ENCODE peak calls at places on chromosomes 7 and 10, in eight cellular contexts. I is uterus, H is SK-N-SH, F is OCI-LY7, T is fibroblast of lung, L is right lobe of liver, X is ovary, S is mammary epithelial cell. V is an unnamed sample.
A peak's percentile ranks its signal among the peaks of the same experiment; 100 is the strongest.

GRCh38 chr10:129836253-129836652 is 127.8 kb downstream of the EBF3 start:
- DNase-seq in H (no peak), F (no peak), X (no peak), S (no peak), T (no peak), I (no peak), L (no peak), V (no peak)

GRCh38 chr10:120734476-120735078 is 116.6 kb upstream of the WDR11 start:
- DNase-seq in X (no peak), T (no peak), I (no peak), S (no peak), L (no peak), H (no peak), F (no peak), V (no peak)

GRCh38 chr7:77565917-77566316 is 28.8 kb downstream of the PTPN12 start:
- DNase-seq in F (no peak), X (no peak), T (peak; percentile 82), S (peak; percentile 70), L (no peak), I (no peak), H (no peak), V (no peak)

GRCh38 chr10:17665742-17666141 is 21.8 kb downstream of the STAM start:
- DNase-seq in T (peak; percentile 96), L (no peak), S (peak; percentile 77), F (no peak), X (no peak), I (no peak), H (no peak), V (no peak)

GRCh38 chr7:152848026-152848425 is 88.5 kb downstream of the ACTR3B start:
- DNase-seq in T (no peak), L (no peak), I (no peak), S (no peak), F (no peak), H (peak; percentile 26), X (no peak), V (no peak)

GRCh38 chr7:18896343-18896975 is 221.0 kb downstream of the TWIST1 start:
- DNase-seq in T (no peak), I (no peak), F (no peak), H (no peak), L (no peak), S (no peak), X (no peak), V (no peak)

GRCh38 chr7:127514499-127514898 is 70.9 kb downstream of the GCC1 start:
- DNase-seq in X (no peak), S (peak; percentile 11), I (no peak), H (peak; percentile 68), L (no peak), F (peak; percentile 38), T (peak; percentile 59), V (no peak)

GRCh38 chr10:91201213-91201996 is 19.1 kb upstream of the PCGF5 start:
- DNase-seq in F (peak; percentile 24), X (no peak), H (no peak), L (no peak), S (no peak), I (no peak), T (no peak), V (no peak)

GRCh38 chr10:85175635-85176034 is 847.2 kb downstream of the CCSER2 start:
- DNase-seq in I (no peak), L (no peak), S (no peak), F (no peak), X (no peak), T (no peak), H (no peak), V (no peak)

GRCh38 chr7:78673272-78673671 is 780.2 kb downstream of the MAGI2 start:
- DNase-seq in X (no peak), F (no peak), H (no peak), S (no peak), T (no peak), L (no peak), I (no peak), V (no peak)

GRCh38 chr10:52351911-52352310 is 37.8 kb downstream of the DKK1 start:
- DNase-seq in H (no peak), S (peak; percentile 64), X (no peak), T (no peak), F (no peak), L (no peak), I (no peak), V (no peak)

GRCh38 chr7:112476390-112477052 is 4.3 kb upstream of the LSMEM1 start:
- DNase-seq in L (no peak), X (no peak), H (no peak), I (no peak), F (no peak), T (no peak), S (no peak), V (no peak)

GRCh38 chr10:116765549-116766162 is 23.3 kb upstream of the HSPA12A start:
- DNase-seq in X (no peak), H (no peak), F (no peak), T (peak; percentile 22), I (no peak), L (no peak), S (no peak), V (peak; percentile 52)

GRCh38 chr10:1731592-1731991 is 5.7 kb downstream of the ADARB2 start:
- DNase-seq in T (no peak), F (no peak), L (no peak), H (no peak), S (no peak), X (no peak), I (no peak), V (no peak)
- TF ChIP-seq CTCF in T (no peak), F (no peak), L (no peak), H (no peak), S (no peak), X (no peak), I (no peak), V (no peak)

GRCh38 chr10:93063217-93063976 is 2.8 kb downstream of the CYP26C1 start:
- DNase-seq in L (no peak), T (no peak), S (no peak), I (no peak), F (no peak), H (peak; percentile 31), X (no peak), V (no peak)
- H3K4me3 ChIP-seq in L (no peak overlapping the region), T (peak overlapping the region; percentile 49), S (no peak overlapping the region), I (no peak overlapping the region), F (no peak overlapping the region), H (no peak overlapping the region), X (no peak overlapping the region), V (peak overlapping the region; percentile 14)

GRCh38 chr7:16753932-16754571 is 497 bp downstream of the TSPAN13 start:
- DNase-seq in X (no peak), S (peak; percentile 39), I (no peak), L (peak; percentile 59), H (peak; percentile 81), T (peak; percentile 8), F (peak; percentile 35), V (peak; percentile 55)

GRCh38 chr7:16755397-16755796 is 1.8 kb downstream of the TSPAN13 start:
- DNase-seq in T (no peak), F (no peak), L (no peak), H (no peak), I (no peak), S (no peak), X (no peak), V (no peak)

GRCh38 chr7:16754869-16755317 is 1.3 kb downstream of the TSPAN13 start:
- DNase-seq in L (no peak), S (peak; percentile 8), F (no peak), X (no peak), H (no peak), I (no peak), T (no peak), V (no peak)

GRCh38 chr7:16758634-16759602 is 5.4 kb downstream of the TSPAN13 start:
- DNase-seq in T (no peak), I (no peak), F (peak; percentile 16), H (no peak), L (no peak), S (no peak), X (no peak), V (no peak)

DNA sequence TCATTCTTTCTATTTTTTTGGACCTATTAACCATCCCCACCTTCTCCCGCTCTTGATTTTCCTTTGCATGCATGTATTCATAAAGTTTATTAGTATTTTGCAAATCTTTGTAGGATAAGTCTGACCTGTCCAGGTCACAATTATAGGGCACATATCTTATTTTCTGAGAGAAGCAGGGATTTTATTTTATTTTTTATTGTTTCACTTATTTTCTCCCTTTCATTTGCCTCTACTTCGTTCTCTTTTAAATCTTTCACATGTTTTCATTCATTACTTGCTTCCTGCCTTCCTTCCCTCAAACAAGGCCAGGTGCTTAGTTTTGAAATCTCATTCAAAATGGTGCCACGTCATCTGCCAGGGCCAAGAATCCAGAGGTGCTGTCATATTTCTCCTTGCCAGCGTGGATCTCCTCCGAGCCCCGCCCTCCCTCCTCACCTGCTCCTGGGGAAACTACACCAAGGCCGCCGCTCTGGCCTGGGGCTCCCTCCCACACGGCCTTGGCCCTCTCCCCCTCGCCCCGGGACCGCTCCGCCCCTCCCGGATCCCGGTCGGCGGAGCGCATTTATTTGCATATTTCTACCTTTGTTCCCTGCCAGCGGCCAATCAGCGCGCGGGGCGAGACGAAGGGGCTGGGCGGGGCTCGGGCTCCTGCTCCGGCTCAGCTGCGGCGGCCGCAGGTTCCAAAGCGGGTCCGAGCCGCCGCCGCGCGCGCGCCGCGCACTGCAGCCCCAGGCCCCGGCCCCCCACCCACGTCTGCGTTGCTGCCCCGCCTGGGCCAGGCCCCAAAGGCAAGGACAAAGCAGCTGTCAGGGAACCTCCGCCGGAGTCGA is at the start of gene TSPAN13:
- DNase-seq in I (peak; percentile 36), L (peak; percentile 96), X (peak; percentile 54), H (peak; percentile 93), S (peak; percentile 98), T (peak; percentile 27), F (peak; percentile 86), V (peak; percentile 51)
- H3K27ac ChIP-seq in I (peak within 1 kb of the TSS; percentile 32), L (peak within 1 kb of the TSS; percentile 49), X (no peak within 1 kb of the TSS), H (no peak within 1 kb of the TSS), S (peak within 1 kb of the TSS; percentile 43), T (no peak within 1 kb of the TSS), F (peak within 1 kb of the TSS; percentile 53), V (peak within 1 kb of the TSS; percentile 79)

GRCh38 chr7:29764227-29764626 is 42.1 kb upstream of the WIPF3 start:
- DNase-seq in L (no peak), F (no peak), I (no peak), X (no peak), S (no peak), H (peak; percentile 20), T (no peak), V (no peak)
- TF ChIP-seq CTCF in L (no peak), F (peak; percentile 17), I (no peak), X (no peak), S (peak; percentile 24), H (no peak), T (no peak), V (no peak)

GRCh38 chr7:95553939-95554338 is 42.4 kb downstream of the PDK4 start:
- DNase-seq in I (no peak), F (no peak), X (no peak), S (no peak), T (peak; percentile 39), H (no peak), L (no peak), V (no peak)

GRCh38 chr7:95560674-95561073 is 35.6 kb downstream of the PDK4 start:
- DNase-seq in T (no peak), X (no peak), H (no peak), L (no peak), S (no peak), F (no peak), I (no peak), V (no peak)

GRCh38 chr7:95558866-95559265 is 37.5 kb downstream of the PDK4 start:
- DNase-seq in X (no peak), T (no peak), I (no peak), H (no peak), S (no peak), L (peak; percentile 53), F (no peak), V (no peak)
- H3K4me3 ChIP-seq in X (no peak overlapping the region), T (no peak overlapping the region), I (no peak overlapping the region), H (no peak overlapping the region), S (no peak overlapping the region), L (no peak overlapping the region), F (no peak overlapping the region), V (no peak overlapping the region)

GRCh38 chr7:102024769-102025391 is 207.5 kb downstream of the CUX1 start:
- DNase-seq in X (no peak), I (no peak), T (no peak), H (no peak), L (peak; percentile 87), F (no peak), S (no peak), V (no peak)
- H3K27ac ChIP-seq in X (no peak overlapping the region), I (no peak overlapping the region), T (no peak overlapping the region), H (no peak overlapping the region), L (peak overlapping the region; percentile 40), F (no peak overlapping the region), S (no peak overlapping the region), V (no peak overlapping the region)